ENCODE peak calls at places on chromosomes 5 and 9, in six cellular contexts. One of them, this sample, is unnamed.

GRCh38 chr9:36141761-36142160 is 5.2 kb downstream of the GLIPR2 start:
- DNase-seq in left lung: no peak
- DNase-seq in sigmoid colon: peak; percentile 56
- DNase-seq in AG09309: no peak
- DNase-seq in choroid plexus epithelial cell: no peak
- DNase-seq in GM12865: no peak
- DNase-seq in this sample: no peak

GRCh38 chr9:21690561-21690960 is 111.9 kb upstream of the MTAP start:
- DNase-seq in choroid plexus epithelial cell: peak; percentile 54
- DNase-seq in AG09309: no peak
- DNase-seq in GM12865: no peak
- DNase-seq in sigmoid colon: no peak
- DNase-seq in left lung: no peak
- DNase-seq in this sample: no peak

GRCh38 chr5:82386576-82386975 is 108.4 kb upstream of the RPS23 start:
- DNase-seq in left lung: no peak
- DNase-seq in GM12865: no peak
- DNase-seq in sigmoid colon: no peak
- DNase-seq in AG09309: no peak
- DNase-seq in choroid plexus epithelial cell: no peak
- DNase-seq in this sample: no peak

GRCh38 chr5:179234563-179235135 is 110.6 kb downstream of the ADAMTS2 start:
- DNase-seq in AG09309: no peak
- DNase-seq in sigmoid colon: peak; percentile 57
- DNase-seq in left lung: peak; percentile 20
- DNase-seq in GM12865: no peak
- DNase-seq in choroid plexus epithelial cell: no peak
- DNase-seq in this sample: peak; percentile 28

GRCh38 chr5:136724161-136724560 is 358.8 kb upstream of the TRPC7 start:
- DNase-seq in choroid plexus epithelial cell: no peak
- DNase-seq in AG09309: no peak
- DNase-seq in left lung: no peak
- DNase-seq in GM12865: no peak
- DNase-seq in sigmoid colon: no peak
- DNase-seq in this sample: no peak

GRCh38 chr9:110217656-110218099 is 9.7 kb upstream of the C9orf152 start:
- DNase-seq in GM12865: peak; percentile 55
- DNase-seq in left lung: no peak
- DNase-seq in AG09309: no peak
- DNase-seq in choroid plexus epithelial cell: peak; percentile 77
- DNase-seq in sigmoid colon: no peak
- DNase-seq in this sample: no peak

GRCh38 chr9:22159590-22159989 is 150.5 kb upstream of the CDKN2B start:
- DNase-seq in GM12865: no peak
- DNase-seq in left lung: no peak
- DNase-seq in sigmoid colon: no peak
- DNase-seq in AG09309: no peak
- DNase-seq in choroid plexus epithelial cell: no peak
- DNase-seq in this sample: no peak

GRCh38 chr9:72984150-72984947 is 31.5 kb upstream of the ALDH1A1 start:
- DNase-seq in AG09309: no peak
- DNase-seq in GM12865: no peak
- DNase-seq in sigmoid colon: no peak
- DNase-seq in left lung: no peak
- DNase-seq in choroid plexus epithelial cell: no peak
- DNase-seq in this sample: no peak

GRCh38 chr5:4479381-4479780 is 660.7 kb upstream of the ADAMTS16 start:
- DNase-seq in GM12865: no peak
- DNase-seq in left lung: no peak
- DNase-seq in choroid plexus epithelial cell: no peak
- DNase-seq in sigmoid colon: no peak
- DNase-seq in AG09309: no peak
- DNase-seq in this sample: no peak

GRCh38 chr9:129138476-129139232 is 27.4 kb downstream of the PTPA start:
- DNase-seq in choroid plexus epithelial cell: peak; percentile 36
- DNase-seq in GM12865: no peak
- DNase-seq in sigmoid colon: peak; percentile 82
- DNase-seq in left lung: no peak
- DNase-seq in AG09309: peak; percentile 42
- DNase-seq in this sample: peak; percentile 61

GRCh38 chr5:91586232-91586631 is 203.1 kb upstream of the ARRDC3 start:
- DNase-seq in left lung: no peak
- DNase-seq in GM12865: no peak
- DNase-seq in AG09309: no peak
- DNase-seq in sigmoid colon: no peak
- DNase-seq in choroid plexus epithelial cell: no peak
- DNase-seq in this sample: no peak

GRCh38 chr5:91224459-91224858 is 158.7 kb downstream of the ARRDC3 start:
- DNase-seq in AG09309: no peak
- DNase-seq in left lung: no peak
- DNase-seq in GM12865: no peak
- DNase-seq in sigmoid colon: no peak
- DNase-seq in choroid plexus epithelial cell: peak; percentile 66
- DNase-seq in this sample: no peak

GRCh38 chr5:8769631-8770030 is 776.2 kb downstream of the SEMA5A start:
- DNase-seq in sigmoid colon: no peak
- DNase-seq in GM12865: no peak
- DNase-seq in choroid plexus epithelial cell: no peak
- DNase-seq in AG09309: no peak
- DNase-seq in left lung: no peak
- DNase-seq in this sample: no peak

GRCh38 chr5:31937703-31938102 is 236.4 kb downstream of the GOLPH3 start:
- DNase-seq in AG09309: no peak
- DNase-seq in left lung: no peak
- DNase-seq in GM12865: no peak
- DNase-seq in sigmoid colon: no peak
- DNase-seq in choroid plexus epithelial cell: no peak
- DNase-seq in this sample: no peak

GRCh38 chr9:20658677-20659473 is 25.2 kb upstream of the FOCAD start:
- DNase-seq in left lung: no peak
- DNase-seq in GM12865: no peak
- DNase-seq in AG09309: no peak
- DNase-seq in sigmoid colon: no peak
- DNase-seq in choroid plexus epithelial cell: peak; percentile 13
- DNase-seq in this sample: peak; percentile 69

GRCh38 chr5:138033275-138033808 is 463 bp upstream of the FAM13B start:
- DNase-seq in left lung: no peak
- DNase-seq in GM12865: no peak
- DNase-seq in sigmoid colon: no peak
- DNase-seq in choroid plexus epithelial cell: no peak
- DNase-seq in AG09309: no peak
- DNase-seq in this sample: no peak

GRCh38 chr9:109780453-109781033 is 545 bp downstream of the PALM2AKAP2 start:
- DNase-seq in sigmoid colon: no peak
- DNase-seq in AG09309: no peak
- DNase-seq in left lung: no peak
- DNase-seq in GM12865: no peak
- DNase-seq in choroid plexus epithelial cell: peak; percentile 15
- DNase-seq in this sample: peak; percentile 63

GRCh38 chr5:31827862-31828261 is 188.9 kb downstream of the PDZD2 start:
- DNase-seq in left lung: no peak
- DNase-seq in GM12865: no peak
- DNase-seq in sigmoid colon: no peak
- DNase-seq in AG09309: no peak
- DNase-seq in choroid plexus epithelial cell: peak; percentile 52
- DNase-seq in this sample: no peak

GRCh38 chr9:133606722-133607053 is 2.5 kb downstream of the FAM163B start:
- DNase-seq in choroid plexus epithelial cell: no peak
- DNase-seq in AG09309: no peak
- DNase-seq in left lung: peak; percentile 31
- DNase-seq in GM12865: no peak
- DNase-seq in sigmoid colon: no peak
- DNase-seq in this sample: no peak

GRCh38 chr5:135221187-135221473 is 177.9 kb downstream of the MACROH2A1 start:
- DNase-seq in sigmoid colon: peak; percentile 39
- DNase-seq in left lung: no peak
- DNase-seq in GM12865: no peak
- DNase-seq in AG09309: no peak
- DNase-seq in choroid plexus epithelial cell: no peak
- DNase-seq in this sample: peak; percentile 11

GRCh38 chr9:91562412-91562811 is 138.8 kb upstream of the NFIL3 start:
- DNase-seq in left lung: no peak
- DNase-seq in AG09309: no peak
- DNase-seq in choroid plexus epithelial cell: peak; percentile 36
- DNase-seq in GM12865: no peak
- DNase-seq in sigmoid colon: no peak
- DNase-seq in this sample: no peak

GRCh38 chr5:10455273-10455670 is 13.6 kb downstream of the ROPN1L start:
- DNase-seq in AG09309: no peak
- DNase-seq in sigmoid colon: no peak
- DNase-seq in left lung: no peak
- DNase-seq in GM12865: no peak
- DNase-seq in choroid plexus epithelial cell: no peak
- DNase-seq in this sample: peak; percentile 88

GRCh38 chr5:56973473-56973872 is 21.6 kb upstream of the MIER3 start:
- DNase-seq in sigmoid colon: no peak
- DNase-seq in choroid plexus epithelial cell: no peak
- DNase-seq in left lung: no peak
- DNase-seq in GM12865: no peak
- DNase-seq in AG09309: no peak
- DNase-seq in this sample: no peak

GRCh38 chr9:37468620-37469019 is 3.4 kb upstream of the ZBTB5 start:
- DNase-seq in AG09309: no peak
- DNase-seq in choroid plexus epithelial cell: no peak
- DNase-seq in left lung: no peak
- DNase-seq in sigmoid colon: no peak
- DNase-seq in GM12865: no peak
- DNase-seq in this sample: no peak

GRCh38 chr5:17012289-17012688 is 76.2 kb upstream of the MYO10 start:
- DNase-seq in AG09309: no peak
- DNase-seq in GM12865: no peak
- DNase-seq in left lung: no peak
- DNase-seq in sigmoid colon: no peak
- DNase-seq in choroid plexus epithelial cell: no peak
- DNase-seq in this sample: no peak

GRCh38 chr5:97019435-97020117 is 83.7 kb downstream of the LNPEP start:
- DNase-seq in sigmoid colon: no peak
- DNase-seq in left lung: no peak
- DNase-seq in choroid plexus epithelial cell: peak; percentile 62
- DNase-seq in GM12865: no peak
- DNase-seq in AG09309: no peak
- DNase-seq in this sample: no peak

GRCh38 chr5:178338750-178339144 is 106.1 kb upstream of the PHYKPL start:
- DNase-seq in AG09309: no peak
- DNase-seq in GM12865: no peak
- DNase-seq in choroid plexus epithelial cell: no peak
- DNase-seq in left lung: no peak
- DNase-seq in sigmoid colon: no peak
- DNase-seq in this sample: no peak

GRCh38 chr9:91214867-91215266 is 146.9 kb downstream of the AUH start:
- DNase-seq in AG09309: no peak
- DNase-seq in GM12865: no peak
- DNase-seq in left lung: no peak
- DNase-seq in sigmoid colon: no peak
- DNase-seq in choroid plexus epithelial cell: no peak
- DNase-seq in this sample: no peak

GRCh38 chr9:105063665-105064247 is 135.8 kb upstream of the ABCA1 start:
- DNase-seq in GM12865: peak; percentile 56
- DNase-seq in choroid plexus epithelial cell: peak; percentile 96
- DNase-seq in AG09309: peak; percentile 91
- DNase-seq in left lung: no peak
- DNase-seq in sigmoid colon: peak; percentile 73
- DNase-seq in this sample: no peak
- H3K4me3 ChIP-seq in GM12865: no peak overlapping the region
- H3K4me3 ChIP-seq in choroid plexus epithelial cell: no peak overlapping the region
- H3K4me3 ChIP-seq in AG09309: no peak overlapping the region
- H3K4me3 ChIP-seq in left lung: no peak overlapping the region
- H3K4me3 ChIP-seq in sigmoid colon: no peak overlapping the region
- H3K4me3 ChIP-seq in this sample: no peak overlapping the region

GRCh38 chr9:12726795-12727194 is 33.6 kb downstream of the TYRP1 start:
- DNase-seq in sigmoid colon: no peak
- DNase-seq in AG09309: no peak
- DNase-seq in GM12865: no peak
- DNase-seq in left lung: no peak
- DNase-seq in choroid plexus epithelial cell: no peak
- DNase-seq in this sample: no peak

GRCh38 chr9:12722131-12722530 is 28.9 kb downstream of the TYRP1 start:
- DNase-seq in choroid plexus epithelial cell: peak; percentile 15
- DNase-seq in GM12865: no peak
- DNase-seq in AG09309: peak; percentile 27
- DNase-seq in sigmoid colon: no peak
- DNase-seq in left lung: no peak
- DNase-seq in this sample: no peak

GRCh38 chr9:12719431-12719830 is 26.2 kb downstream of the TYRP1 start:
- DNase-seq in choroid plexus epithelial cell: peak; percentile 73
- DNase-seq in AG09309: peak; percentile 38
- DNase-seq in left lung: no peak
- DNase-seq in sigmoid colon: no peak
- DNase-seq in GM12865: no peak
- DNase-seq in this sample: no peak

GRCh38 chr9:12720551-12720950 is 27.4 kb downstream of the TYRP1 start:
- DNase-seq in sigmoid colon: no peak
- DNase-seq in AG09309: no peak
- DNase-seq in GM12865: no peak
- DNase-seq in choroid plexus epithelial cell: no peak
- DNase-seq in left lung: no peak
- DNase-seq in this sample: no peak

GRCh38 chr9:12723409-12724028 is 30.3 kb downstream of the TYRP1 start:
- DNase-seq in AG09309: no peak
- DNase-seq in choroid plexus epithelial cell: peak; percentile 57
- DNase-seq in GM12865: peak; percentile 11
- DNase-seq in left lung: no peak
- DNase-seq in sigmoid colon: no peak
- DNase-seq in this sample: no peak
- TF ChIP-seq CTCF in AG09309: peak; percentile 46
- TF ChIP-seq CTCF in choroid plexus epithelial cell: peak; percentile 53
- TF ChIP-seq CTCF in GM12865: peak; percentile 7
- TF ChIP-seq CTCF in left lung: peak; percentile 17
- TF ChIP-seq CTCF in sigmoid colon: peak; percentile 60
- TF ChIP-seq CTCF in this sample: peak; percentile 68

DNA sequence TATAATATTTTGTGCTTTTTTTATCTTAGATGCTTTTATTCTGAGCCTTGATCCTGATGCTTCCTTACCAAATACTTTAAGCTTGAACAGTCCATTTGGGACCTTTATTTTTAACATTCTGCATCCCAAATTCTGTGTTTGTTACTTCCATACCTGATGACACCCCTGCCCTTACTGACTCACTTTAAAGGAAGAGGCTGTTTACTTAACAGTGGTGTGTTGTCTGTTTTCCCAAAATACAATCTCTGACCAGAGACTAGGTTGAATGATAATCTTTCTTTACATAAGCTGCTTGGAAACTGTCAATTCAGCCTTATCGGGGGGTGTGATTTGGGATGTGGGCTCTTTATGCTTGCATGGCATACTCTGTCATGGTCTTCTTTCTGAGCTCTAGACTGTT is 71.1 kb downstream of the SNX24 start:
- DNase-seq in sigmoid colon: no peak
- DNase-seq in AG09309: no peak
- DNase-seq in left lung: no peak
- DNase-seq in GM12865: no peak
- DNase-seq in choroid plexus epithelial cell: no peak
- DNase-seq in this sample: no peak
- H3K4me3 ChIP-seq in sigmoid colon: no peak overlapping the region
- H3K4me3 ChIP-seq in AG09309: no peak overlapping the region
- H3K4me3 ChIP-seq in left lung: no peak overlapping the region
- H3K4me3 ChIP-seq in GM12865: no peak overlapping the region
- H3K4me3 ChIP-seq in choroid plexus epithelial cell: no peak overlapping the region
- H3K4me3 ChIP-seq in this sample: no peak overlapping the region

GRCh38 chr5:18394154-18394804 is 760.0 kb downstream of the TAF11L14 start:
- DNase-seq in left lung: peak; percentile 82
- DNase-seq in sigmoid colon: no peak
- DNase-seq in GM12865: peak; percentile 38
- DNase-seq in AG09309: no peak
- DNase-seq in choroid plexus epithelial cell: peak; percentile 61
- DNase-seq in this sample: peak; percentile 95
- TF ChIP-seq CTCF in left lung: peak; percentile 66
- TF ChIP-seq CTCF in sigmoid colon: peak; percentile 48
- TF ChIP-seq CTCF in GM12865: peak; percentile 80
- TF ChIP-seq CTCF in AG09309: peak; percentile 63
- TF ChIP-seq CTCF in choroid plexus epithelial cell: peak; percentile 85
- TF ChIP-seq CTCF in this sample: peak; percentile 97

This sample was measured in endodermal cell.